ENCODE peak calls at places on chromosome 20, in seven cellular contexts. One of them, this sample, is unnamed.

GRCh38 chr20:9617062-9617461 is 102.7 kb downstream of the LAMP5 start:
- DNase-seq in mesendoderm: peak; percentile 67
- DNase-seq in mesenchymal stem cell: peak; percentile 45
- DNase-seq in neuronal stem cell: peak; percentile 57
- DNase-seq in H9: peak; percentile 55
- DNase-seq in H1: peak; percentile 67
- DNase-seq in trophoblast cell: peak; percentile 84
- DNase-seq in this sample: peak; percentile 66

GRCh38 chr20:11380283-11380682 is 537.4 kb upstream of the BTBD3 start:
- DNase-seq in mesendoderm: no peak
- DNase-seq in mesenchymal stem cell: no peak
- DNase-seq in neuronal stem cell: no peak
- DNase-seq in H9: no peak
- DNase-seq in H1: no peak
- DNase-seq in trophoblast cell: no peak
- DNase-seq in this sample: no peak

GRCh38 chr20:2086177-2086979 is 15.2 kb upstream of the STK35 start:
- DNase-seq in mesendoderm: no peak
- DNase-seq in mesenchymal stem cell: no peak
- DNase-seq in neuronal stem cell: no peak
- DNase-seq in H9: no peak
- DNase-seq in H1: no peak
- DNase-seq in trophoblast cell: no peak
- DNase-seq in this sample: no peak

GRCh38 chr20:14521436-14521835 is 184.0 kb upstream of the FLRT3 start:
- DNase-seq in mesendoderm: no peak
- DNase-seq in mesenchymal stem cell: peak; percentile 26
- DNase-seq in neuronal stem cell: no peak
- DNase-seq in H9: no peak
- DNase-seq in H1: no peak
- DNase-seq in trophoblast cell: peak; percentile 45
- DNase-seq in this sample: peak; percentile 41

GRCh38 chr20:44032583-44033138 is 118.0 kb downstream of the TOX2 start:
- DNase-seq in mesendoderm: no peak
- DNase-seq in mesenchymal stem cell: no peak
- DNase-seq in neuronal stem cell: no peak
- DNase-seq in H9: no peak
- DNase-seq in H1: no peak
- DNase-seq in trophoblast cell: no peak
- DNase-seq in this sample: no peak

GRCh38 chr20:56445540-56445939 is 22.9 kb upstream of the RTF2 start:
- DNase-seq in mesendoderm: no peak
- DNase-seq in mesenchymal stem cell: no peak
- DNase-seq in neuronal stem cell: no peak
- DNase-seq in H9: no peak
- DNase-seq in H1: no peak
- DNase-seq in trophoblast cell: no peak
- DNase-seq in this sample: no peak

GRCh38 chr20:38926934-38927616 is 858 bp downstream of the FAM83D start:
- DNase-seq in mesendoderm: peak; percentile 11
- DNase-seq in mesenchymal stem cell: peak; percentile 44
- DNase-seq in neuronal stem cell: no peak
- DNase-seq in H9: no peak
- DNase-seq in H1: peak; percentile 51
- DNase-seq in trophoblast cell: no peak
- DNase-seq in this sample: peak; percentile 36

GRCh38 chr20:44600301-44600700 is 17.9 kb downstream of the PKIG start:
- DNase-seq in mesendoderm: no peak
- DNase-seq in mesenchymal stem cell: no peak
- DNase-seq in neuronal stem cell: no peak
- DNase-seq in H9: no peak
- DNase-seq in H1: no peak
- DNase-seq in trophoblast cell: no peak
- DNase-seq in this sample: no peak

GRCh38 chr20:42744756-42745465 is 444.8 kb downstream of the PTPRT start:
- DNase-seq in mesendoderm: no peak
- DNase-seq in mesenchymal stem cell: no peak
- DNase-seq in neuronal stem cell: no peak
- DNase-seq in H9: no peak
- DNase-seq in H1: no peak
- DNase-seq in trophoblast cell: no peak
- DNase-seq in this sample: no peak

GRCh38 chr20:47027042-47027441 is 132.4 kb downstream of the EYA2 start:
- DNase-seq in mesendoderm: no peak
- DNase-seq in mesenchymal stem cell: no peak
- DNase-seq in neuronal stem cell: no peak
- DNase-seq in H9: no peak
- DNase-seq in H1: no peak
- DNase-seq in trophoblast cell: no peak
- DNase-seq in this sample: no peak

GRCh38 chr20:37325206-37325605 is 20.7 kb upstream of the SRC start:
- DNase-seq in mesendoderm: no peak
- DNase-seq in mesenchymal stem cell: no peak
- DNase-seq in neuronal stem cell: no peak
- DNase-seq in H9: no peak
- DNase-seq in H1: no peak
- DNase-seq in trophoblast cell: no peak
- DNase-seq in this sample: no peak

GRCh38 chr20:987677-988076 is 14.4 kb downstream of the RSPO4 start:
- DNase-seq in mesendoderm: no peak
- DNase-seq in mesenchymal stem cell: no peak
- DNase-seq in neuronal stem cell: no peak
- DNase-seq in H9: no peak
- DNase-seq in H1: no peak
- DNase-seq in trophoblast cell: no peak
- DNase-seq in this sample: no peak

GRCh38 chr20:986733-987355 is 15.3 kb downstream of the RSPO4 start:
- DNase-seq in mesendoderm: peak; percentile 68
- DNase-seq in mesenchymal stem cell: no peak
- DNase-seq in neuronal stem cell: no peak
- DNase-seq in H9: no peak
- DNase-seq in H1: no peak
- DNase-seq in trophoblast cell: peak; percentile 4
- DNase-seq in this sample: no peak

GRCh38 chr20:992801-993535 is 9.1 kb downstream of the RSPO4 start:
- DNase-seq in mesendoderm: no peak
- DNase-seq in mesenchymal stem cell: no peak
- DNase-seq in neuronal stem cell: no peak
- DNase-seq in H9: no peak
- DNase-seq in H1: no peak
- DNase-seq in trophoblast cell: no peak
- DNase-seq in this sample: no peak

GRCh38 chr20:991850-992249 is 10.3 kb downstream of the RSPO4 start:
- DNase-seq in mesendoderm: peak; percentile 44
- DNase-seq in mesenchymal stem cell: no peak
- DNase-seq in neuronal stem cell: no peak
- DNase-seq in H9: peak; percentile 42
- DNase-seq in H1: no peak
- DNase-seq in trophoblast cell: no peak
- DNase-seq in this sample: no peak

DNA sequence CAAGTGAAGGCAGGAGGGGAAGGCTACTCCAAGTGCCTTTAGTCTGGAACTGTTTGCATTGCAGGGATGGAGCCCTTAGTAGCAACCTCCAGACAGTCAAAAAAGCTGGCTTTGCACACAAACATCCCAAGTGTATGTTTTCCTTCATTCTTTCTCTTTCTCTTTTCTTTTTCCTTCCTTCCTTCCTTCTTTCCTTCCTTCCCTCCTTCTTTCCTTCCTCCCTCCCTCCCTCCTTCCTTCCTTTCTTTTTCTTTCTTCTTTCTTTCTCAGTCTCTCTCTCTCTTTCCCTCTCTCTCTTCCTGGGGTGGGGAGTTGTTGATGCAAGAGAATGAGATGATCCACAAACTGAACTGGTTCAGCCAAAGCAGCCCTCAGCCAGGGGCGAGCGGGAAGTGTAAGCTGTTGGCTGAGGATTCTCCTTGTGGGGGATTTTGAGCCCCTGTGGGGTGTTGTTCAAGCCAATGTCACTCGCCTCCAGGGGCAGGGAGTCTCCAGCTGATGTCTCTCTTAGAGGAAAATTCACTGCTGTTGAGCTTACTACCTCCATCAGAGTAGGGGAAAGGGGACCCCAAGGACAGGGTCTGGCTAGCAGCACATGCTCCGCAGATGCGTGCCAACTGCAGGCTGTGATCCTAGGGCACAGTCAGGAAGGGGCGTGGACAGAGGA is 11.7 kb downstream of the RSPO4 start:
- DNase-seq in mesendoderm: no peak
- DNase-seq in mesenchymal stem cell: no peak
- DNase-seq in neuronal stem cell: no peak
- DNase-seq in H9: no peak
- DNase-seq in H1: no peak
- DNase-seq in trophoblast cell: no peak
- DNase-seq in this sample: no peak
- H3K18ac ChIP-seq in mesendoderm: no peak overlapping the region
- H3K18ac ChIP-seq in mesenchymal stem cell: no peak overlapping the region
- H3K18ac ChIP-seq in neuronal stem cell: no peak overlapping the region
- H3K18ac ChIP-seq in H9: no peak overlapping the region
- H3K18ac ChIP-seq in H1: peak overlapping the region; percentile 65
- H3K18ac ChIP-seq in trophoblast cell: no peak overlapping the region
- H3K18ac ChIP-seq in this sample: no peak overlapping the region

GRCh38 chr20:48065833-48066232 is 280.6 kb upstream of the SULF2 start:
- DNase-seq in mesendoderm: no peak
- DNase-seq in mesenchymal stem cell: no peak
- DNase-seq in neuronal stem cell: no peak
- DNase-seq in H9: no peak
- DNase-seq in H1: no peak
- DNase-seq in trophoblast cell: no peak
- DNase-seq in this sample: no peak
- H3K18ac ChIP-seq in mesendoderm: no peak overlapping the region
- H3K18ac ChIP-seq in mesenchymal stem cell: no peak overlapping the region
- H3K18ac ChIP-seq in neuronal stem cell: no peak overlapping the region
- H3K18ac ChIP-seq in H9: no peak overlapping the region
- H3K18ac ChIP-seq in H1: no peak overlapping the region
- H3K18ac ChIP-seq in trophoblast cell: no peak overlapping the region
- H3K18ac ChIP-seq in this sample: no peak overlapping the region

GRCh38 chr20:53984781-53985518 is 85.4 kb downstream of the BCAS1 start:
- DNase-seq in mesendoderm: no peak
- DNase-seq in mesenchymal stem cell: no peak
- DNase-seq in neuronal stem cell: no peak
- DNase-seq in H9: no peak
- DNase-seq in H1: no peak
- DNase-seq in trophoblast cell: no peak
- DNase-seq in this sample: no peak
- H3K18ac ChIP-seq in mesendoderm: no peak overlapping the region
- H3K18ac ChIP-seq in mesenchymal stem cell: no peak overlapping the region
- H3K18ac ChIP-seq in neuronal stem cell: no peak overlapping the region
- H3K18ac ChIP-seq in H9: no peak overlapping the region
- H3K18ac ChIP-seq in H1: no peak overlapping the region
- H3K18ac ChIP-seq in trophoblast cell: no peak overlapping the region
- H3K18ac ChIP-seq in this sample: no peak overlapping the region

GRCh38 chr20:21089421-21089820 is 16.7 kb downstream of the LINC00237 start:
- DNase-seq in mesendoderm: no peak
- DNase-seq in mesenchymal stem cell: no peak
- DNase-seq in neuronal stem cell: no peak
- DNase-seq in H9: no peak
- DNase-seq in H1: no peak
- DNase-seq in trophoblast cell: no peak
- DNase-seq in this sample: no peak

GRCh38 chr20:21082584-21082983 is 23.6 kb downstream of the LINC00237 start:
- DNase-seq in mesendoderm: no peak
- DNase-seq in mesenchymal stem cell: no peak
- DNase-seq in neuronal stem cell: no peak
- DNase-seq in H9: no peak
- DNase-seq in H1: peak; percentile 40
- DNase-seq in trophoblast cell: no peak
- DNase-seq in this sample: no peak

GRCh38 chr20:21077809-21078345 is 28.3 kb downstream of the LINC00237 start:
- DNase-seq in mesendoderm: no peak
- DNase-seq in mesenchymal stem cell: no peak
- DNase-seq in neuronal stem cell: no peak
- DNase-seq in H9: no peak
- DNase-seq in H1: no peak
- DNase-seq in trophoblast cell: no peak
- DNase-seq in this sample: no peak

GRCh38 chr20:21087862-21088540 is 18.2 kb downstream of the LINC00237 start:
- DNase-seq in mesendoderm: no peak
- DNase-seq in mesenchymal stem cell: no peak
- DNase-seq in neuronal stem cell: no peak
- DNase-seq in H9: no peak
- DNase-seq in H1: no peak
- DNase-seq in trophoblast cell: no peak
- DNase-seq in this sample: no peak

GRCh38 chr20:21083825-21084325 is 22.3 kb downstream of the LINC00237 start:
- DNase-seq in mesendoderm: no peak
- DNase-seq in mesenchymal stem cell: no peak
- DNase-seq in neuronal stem cell: no peak
- DNase-seq in H9: no peak
- DNase-seq in H1: no peak
- DNase-seq in trophoblast cell: no peak
- DNase-seq in this sample: no peak
- H3K18ac ChIP-seq in mesendoderm: no peak overlapping the region
- H3K18ac ChIP-seq in mesenchymal stem cell: no peak overlapping the region
- H3K18ac ChIP-seq in neuronal stem cell: no peak overlapping the region
- H3K18ac ChIP-seq in H9: no peak overlapping the region
- H3K18ac ChIP-seq in H1: no peak overlapping the region
- H3K18ac ChIP-seq in trophoblast cell: no peak overlapping the region
- H3K18ac ChIP-seq in this sample: no peak overlapping the region

GRCh38 chr20:24212494-24212893 is 223.9 kb upstream of the GGTLC1 start:
- DNase-seq in mesendoderm: no peak
- DNase-seq in mesenchymal stem cell: no peak
- DNase-seq in neuronal stem cell: no peak
- DNase-seq in H9: no peak
- DNase-seq in H1: no peak
- DNase-seq in trophoblast cell: no peak
- DNase-seq in this sample: no peak
- H3K18ac ChIP-seq in mesendoderm: no peak overlapping the region
- H3K18ac ChIP-seq in mesenchymal stem cell: no peak overlapping the region
- H3K18ac ChIP-seq in neuronal stem cell: no peak overlapping the region
- H3K18ac ChIP-seq in H9: no peak overlapping the region
- H3K18ac ChIP-seq in H1: no peak overlapping the region
- H3K18ac ChIP-seq in trophoblast cell: no peak overlapping the region
- H3K18ac ChIP-seq in this sample: no peak overlapping the region